ENCODE peak calls at places on chromosomes 5 and 9, in seven cellular contexts. One of them, this sample, is unnamed.

GRCh38 chr5:133848306-133848924 is 120.0 kb downstream of the C5orf15 start:
- DNase-seq in K562: no peak
- DNase-seq in HepG2: peak
- DNase-seq in SK-N-SH: no peak
- DNase-seq in HCT116: no peak
- DNase-seq in sigmoid colon: no peak
- DNase-seq in upper lobe of left lung: no peak
- DNase-seq in this sample: no peak

GRCh38 chr9:75071530-75072122 is 16.3 kb downstream of the NMRK1 start:
- DNase-seq in K562: no peak
- DNase-seq in HepG2: no peak
- DNase-seq in SK-N-SH: no peak
- DNase-seq in HCT116: peak
- DNase-seq in sigmoid colon: no peak
- DNase-seq in upper lobe of left lung: no peak
- DNase-seq in this sample: no peak

GRCh38 chr5:152113401-152113800 is 188.8 kb upstream of the GLRA1 start:
- DNase-seq in K562: no peak
- DNase-seq in HepG2: no peak
- DNase-seq in SK-N-SH: no peak
- DNase-seq in HCT116: peak
- DNase-seq in sigmoid colon: no peak
- DNase-seq in upper lobe of left lung: no peak
- DNase-seq in this sample: no peak

GRCh38 chr5:169652057-169652456 is 15.0 kb downstream of the DOCK2 start:
- DNase-seq in K562: no peak
- DNase-seq in HepG2: no peak
- DNase-seq in SK-N-SH: no peak
- DNase-seq in HCT116: no peak
- DNase-seq in sigmoid colon: no peak
- DNase-seq in upper lobe of left lung: no peak
- DNase-seq in this sample: no peak

GRCh38 chr9:68780735-68781134 is 75.7 kb downstream of the PIP5K1B start:
- DNase-seq in K562: no peak
- DNase-seq in HepG2: peak
- DNase-seq in SK-N-SH: no peak
- DNase-seq in HCT116: no peak
- DNase-seq in sigmoid colon: no peak
- DNase-seq in upper lobe of left lung: no peak
- DNase-seq in this sample: no peak

GRCh38 chr9:99778308-99778707 is 43.4 kb upstream of the NR4A3 start:
- DNase-seq in K562: peak
- DNase-seq in HepG2: no peak
- DNase-seq in SK-N-SH: no peak
- DNase-seq in HCT116: peak
- DNase-seq in sigmoid colon: no peak
- DNase-seq in upper lobe of left lung: no peak
- DNase-seq in this sample: no peak

GRCh38 chr5:14959443-14960119 is 88.0 kb upstream of the ANKH start:
- DNase-seq in K562: no peak
- DNase-seq in HepG2: peak
- DNase-seq in SK-N-SH: no peak
- DNase-seq in HCT116: no peak
- DNase-seq in sigmoid colon: no peak
- DNase-seq in upper lobe of left lung: no peak
- DNase-seq in this sample: peak

GRCh38 chr5:137075163-137075970 is 423.8 kb downstream of the SPOCK1 start:
- DNase-seq in K562: peak
- DNase-seq in HepG2: peak
- DNase-seq in SK-N-SH: peak
- DNase-seq in HCT116: peak
- DNase-seq in sigmoid colon: no peak
- DNase-seq in upper lobe of left lung: peak
- DNase-seq in this sample: peak

GRCh38 chr5:74252033-74252430 is 388.5 kb downstream of the ENC1 start:
- DNase-seq in K562: no peak
- DNase-seq in HepG2: no peak
- DNase-seq in SK-N-SH: no peak
- DNase-seq in HCT116: no peak
- DNase-seq in sigmoid colon: no peak
- DNase-seq in upper lobe of left lung: no peak
- DNase-seq in this sample: no peak

GRCh38 chr5:115100556-115100955 is 69.2 kb downstream of the TRIM36 start:
- DNase-seq in K562: no peak
- DNase-seq in HepG2: no peak
- DNase-seq in SK-N-SH: no peak
- DNase-seq in HCT116: no peak
- DNase-seq in sigmoid colon: no peak
- DNase-seq in upper lobe of left lung: no peak
- DNase-seq in this sample: no peak

GRCh38 chr5:59724482-59725392 is 168.8 kb downstream of the PDE4D start:
- DNase-seq in K562: peak
- DNase-seq in HepG2: peak
- DNase-seq in SK-N-SH: peak
- DNase-seq in HCT116: peak
- DNase-seq in sigmoid colon: no peak
- DNase-seq in upper lobe of left lung: no peak
- DNase-seq in this sample: no peak

GRCh38 chr9:33130501-33130900 is 36.6 kb downstream of the B4GALT1 start:
- DNase-seq in K562: no peak
- DNase-seq in HepG2: no peak
- DNase-seq in SK-N-SH: no peak
- DNase-seq in HCT116: no peak
- DNase-seq in sigmoid colon: peak
- DNase-seq in upper lobe of left lung: no peak
- DNase-seq in this sample: no peak

GRCh38 chr5:113140837-113141661 is 164.5 kb downstream of the DCP2 start:
- DNase-seq in K562: no peak
- DNase-seq in HepG2: no peak
- DNase-seq in SK-N-SH: no peak
- DNase-seq in HCT116: no peak
- DNase-seq in sigmoid colon: peak
- DNase-seq in upper lobe of left lung: no peak
- DNase-seq in this sample: no peak

GRCh38 chr5:34495178-34495577 is 160.9 kb upstream of the RAI14 start:
- DNase-seq in K562: no peak
- DNase-seq in HepG2: no peak
- DNase-seq in SK-N-SH: no peak
- DNase-seq in HCT116: no peak
- DNase-seq in sigmoid colon: no peak
- DNase-seq in upper lobe of left lung: no peak
- DNase-seq in this sample: no peak

GRCh38 chr5:351911-352225 is 30.4 kb downstream of the AHRR start:
- DNase-seq in K562: no peak
- DNase-seq in HepG2: no peak
- DNase-seq in SK-N-SH: no peak
- DNase-seq in HCT116: no peak
- DNase-seq in sigmoid colon: no peak
- DNase-seq in upper lobe of left lung: no peak
- DNase-seq in this sample: no peak
- TF ChIP-seq POLR2AphosphoS5 in K562: no peak
- TF ChIP-seq POLR2AphosphoS5 in HepG2: no peak
- TF ChIP-seq POLR2AphosphoS5 in SK-N-SH: no peak
- TF ChIP-seq POLR2AphosphoS5 in HCT116: no peak
- TF ChIP-seq POLR2AphosphoS5 in sigmoid colon: no peak
- TF ChIP-seq POLR2AphosphoS5 in upper lobe of left lung: no peak
- TF ChIP-seq POLR2AphosphoS5 in this sample: no peak

GRCh38 chr5:100600289-100600994 is 65.3 kb downstream of the FAM174A start:
- DNase-seq in K562: no peak
- DNase-seq in HepG2: no peak
- DNase-seq in SK-N-SH: no peak
- DNase-seq in HCT116: no peak
- DNase-seq in sigmoid colon: no peak
- DNase-seq in upper lobe of left lung: no peak
- DNase-seq in this sample: no peak
- TF ChIP-seq CTCF in K562: no peak
- TF ChIP-seq CTCF in HepG2: no peak
- TF ChIP-seq CTCF in SK-N-SH: no peak
- TF ChIP-seq CTCF in HCT116: no peak
- TF ChIP-seq CTCF in sigmoid colon: no peak
- TF ChIP-seq CTCF in upper lobe of left lung: no peak
- TF ChIP-seq CTCF in this sample: no peak

GRCh38 chr9:129491486-129491855 is 129.4 kb downstream of the C9orf50 start:
- DNase-seq in K562: no peak
- DNase-seq in HepG2: no peak
- DNase-seq in SK-N-SH: no peak
- DNase-seq in HCT116: no peak
- DNase-seq in sigmoid colon: peak
- DNase-seq in upper lobe of left lung: no peak
- DNase-seq in this sample: no peak

GRCh38 chr9:129493002-129493713 is 127.7 kb downstream of the C9orf50 start:
- DNase-seq in K562: no peak
- DNase-seq in HepG2: no peak
- DNase-seq in SK-N-SH: no peak
- DNase-seq in HCT116: no peak
- DNase-seq in sigmoid colon: no peak
- DNase-seq in upper lobe of left lung: no peak
- DNase-seq in this sample: no peak

GRCh38 chr9:129489838-129490582 is 130.9 kb downstream of the C9orf50 start:
- DNase-seq in K562: peak
- DNase-seq in HepG2: no peak
- DNase-seq in SK-N-SH: no peak
- DNase-seq in HCT116: no peak
- DNase-seq in sigmoid colon: peak
- DNase-seq in upper lobe of left lung: no peak
- DNase-seq in this sample: no peak

GRCh38 chr9:129493714-129494047 is 127.2 kb downstream of the C9orf50 start:
- DNase-seq in K562: no peak
- DNase-seq in HepG2: no peak
- DNase-seq in SK-N-SH: no peak
- DNase-seq in HCT116: no peak
- DNase-seq in sigmoid colon: no peak
- DNase-seq in upper lobe of left lung: no peak
- DNase-seq in this sample: no peak

DNA sequence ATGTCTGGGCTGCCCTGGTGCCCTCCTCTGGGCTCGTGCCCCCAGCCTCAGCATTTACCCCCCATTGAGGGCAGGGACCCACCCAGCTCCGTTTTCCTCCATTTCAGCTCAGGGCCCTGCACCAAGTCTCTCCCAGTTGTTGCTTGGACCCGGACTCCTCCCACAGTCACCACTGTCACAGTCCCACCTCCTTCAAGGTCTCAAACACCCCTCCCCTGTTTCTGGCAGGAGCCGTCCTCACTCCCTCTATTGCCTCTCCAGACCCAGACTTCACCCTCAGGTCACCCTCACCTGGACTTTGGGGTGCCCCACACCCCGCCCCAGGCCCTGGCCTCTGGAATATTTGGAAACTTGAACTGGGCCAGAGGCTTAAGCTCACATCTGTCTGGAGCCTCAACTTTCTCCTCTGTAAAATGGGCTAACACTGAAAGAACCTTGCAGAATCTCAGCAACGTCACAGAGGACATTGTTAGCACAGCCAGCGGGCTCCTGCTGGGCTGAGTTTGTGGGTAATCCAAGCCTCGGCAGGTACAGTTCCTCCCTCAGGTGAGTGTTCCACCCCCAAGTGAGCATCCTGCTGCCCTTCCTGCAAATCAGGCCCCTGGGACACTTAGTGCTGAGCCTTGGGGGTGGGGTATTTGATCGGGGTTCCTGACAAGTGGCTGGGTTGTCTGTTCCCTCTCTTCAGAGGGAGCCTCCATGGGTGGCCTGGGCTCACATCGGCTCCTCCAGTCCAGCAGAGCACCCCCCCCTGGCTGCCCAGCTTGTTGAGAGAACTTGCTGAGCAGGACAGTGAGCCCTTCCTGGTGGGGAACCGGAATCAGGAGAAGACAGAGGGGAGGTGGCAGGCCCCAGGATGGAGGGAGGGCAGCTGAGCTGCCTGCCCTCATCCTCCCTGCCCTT is 130.1 kb downstream of the C9orf50 start:
- DNase-seq in K562: no peak
- DNase-seq in HepG2: no peak
- DNase-seq in SK-N-SH: no peak
- DNase-seq in HCT116: no peak
- DNase-seq in sigmoid colon: peak
- DNase-seq in upper lobe of left lung: no peak
- DNase-seq in this sample: no peak
- H3K4me3 ChIP-seq in K562: peak
- H3K4me3 ChIP-seq in HepG2: peak
- H3K4me3 ChIP-seq in SK-N-SH: no peak
- H3K4me3 ChIP-seq in HCT116: peak
- H3K4me3 ChIP-seq in sigmoid colon: peak
- H3K4me3 ChIP-seq in upper lobe of left lung: peak
- H3K4me3 ChIP-seq in this sample: peak

DNA sequence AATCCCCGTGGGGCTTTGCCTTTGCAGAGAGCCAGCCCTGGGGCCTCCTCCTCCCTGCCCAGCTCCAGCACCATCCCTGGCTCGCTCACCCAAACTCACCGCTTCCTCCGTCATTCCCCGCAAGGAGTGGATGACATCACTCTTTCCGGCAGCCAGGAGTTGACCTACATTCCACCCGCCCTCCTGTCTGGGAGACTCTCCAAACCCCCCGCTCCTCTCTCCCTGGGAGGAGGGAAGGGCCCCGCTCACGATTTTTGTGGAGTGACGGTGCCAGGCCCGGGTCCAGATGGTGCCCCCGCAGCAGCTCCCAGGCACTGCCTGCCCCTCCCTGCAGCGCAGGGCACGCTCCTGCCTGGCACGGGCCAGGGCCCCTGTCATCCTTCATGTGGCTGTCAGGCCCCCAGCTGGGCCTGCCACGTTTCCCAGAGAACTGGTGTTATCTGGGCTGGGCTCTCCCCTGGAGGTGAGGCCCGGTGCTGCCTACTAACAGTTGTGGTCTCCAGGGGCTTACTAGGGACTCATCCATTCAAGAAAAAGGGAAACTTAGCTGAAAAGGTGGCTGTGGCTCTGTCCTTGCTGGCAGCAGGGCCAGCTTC is 52.3 kb downstream of the NTNG2 start:
- DNase-seq in K562: peak
- DNase-seq in HepG2: no peak
- DNase-seq in SK-N-SH: peak
- DNase-seq in HCT116: peak
- DNase-seq in sigmoid colon: peak
- DNase-seq in upper lobe of left lung: peak
- DNase-seq in this sample: no peak
- TF ChIP-seq POLR2AphosphoS5 in K562: no peak
- TF ChIP-seq POLR2AphosphoS5 in HepG2: no peak
- TF ChIP-seq POLR2AphosphoS5 in SK-N-SH: no peak
- TF ChIP-seq POLR2AphosphoS5 in HCT116: no peak
- TF ChIP-seq POLR2AphosphoS5 in sigmoid colon: peak
- TF ChIP-seq POLR2AphosphoS5 in upper lobe of left lung: peak
- TF ChIP-seq POLR2AphosphoS5 in this sample: no peak

This sample was measured in Panc1.